ENCODE peak calls at places on chromosomes 6 and 20, in five cellular contexts. Y is right lobe of liver, X is GM12864, Z is mesothelial cell of epicardium, T is GM13976. G is an unnamed sample.

GRCh38 chr20:43530321-43531090 is 23.0 kb downstream of the L3MBTL1 start:
- DNase-seq in Y (no peak), X (no peak), Z (no peak), T (no peak), G (no peak)

GRCh38 chr20:24773751-24774201 is 175.3 kb upstream of the CST7 start:
- DNase-seq in Y (peak; percentile 17), X (no peak), Z (no peak), T (no peak), G (no peak)

GRCh38 chr6:33620584-33621395 is at the start of gene ITPR3:
- DNase-seq in Y (peak; percentile 52), X (no peak), Z (peak; percentile 49), T (peak; percentile 97), G (peak; percentile 46)

GRCh38 chr6:46757206-46757564 is 10.5 kb downstream of the ANKRD66 start:
- DNase-seq in Y (no peak), X (no peak), Z (no peak), T (no peak), G (no peak)

GRCh38 chr6:2450546-2450945 is 205.1 kb upstream of the GMDS start:
- DNase-seq in Y (peak; percentile 62), X (no peak), Z (peak; percentile 49), T (no peak), G (peak; percentile 54)

GRCh38 chr6:127606131-127606562 is 29.2 kb downstream of the C6orf58 start:
- DNase-seq in Y (no peak), X (no peak), Z (peak; percentile 38), T (no peak), G (no peak)

GRCh38 chr20:40803381-40803780 is 114.3 kb upstream of the MAFB start:
- DNase-seq in Y (no peak), X (no peak), Z (no peak), T (no peak), G (no peak)

GRCh38 chr20:33846291-33846916 is 35.3 kb downstream of the CHMP4B start:
- DNase-seq in Y (no peak), X (no peak), Z (no peak), T (no peak), G (peak; percentile 29)

GRCh38 chr6:132209351-132209750 is 191.9 kb downstream of the MOXD1 start:
- DNase-seq in Y (no peak), X (no peak), Z (no peak), T (no peak), G (no peak)

GRCh38 chr6:37547564-37548061 is 47.9 kb upstream of the CCDC167 start:
- DNase-seq in Y (peak; percentile 55), X (no peak), Z (peak; percentile 50), T (no peak), G (no peak)

GRCh38 chr6:165694296-165694695 is 31.3 kb upstream of the PDE10A start:
- DNase-seq in Y (no peak), X (no peak), Z (no peak), T (no peak), G (no peak)

GRCh38 chr6:170369439-170369838 is 62.9 kb downstream of the FAM120B start:
- DNase-seq in Y (no peak), X (no peak), Z (no peak), T (no peak), G (no peak)

GRCh38 chr6:50822078-50822476 is 3.4 kb downstream of the TFAP2B start:
- DNase-seq in Y (no peak), X (no peak), Z (no peak), T (no peak), G (no peak)

GRCh38 chr6:154306696-154307095 is 49.9 kb downstream of the IPCEF1 start:
- DNase-seq in Y (no peak), X (peak; percentile 36), Z (no peak), T (no peak), G (no peak)

GRCh38 chr6:67411036-67411435 is 1224.0 kb upstream of the ADGRB3 start:
- DNase-seq in Y (no peak), X (no peak), Z (no peak), T (no peak), G (no peak)

GRCh38 chr6:71589254-71589653 is 297.1 kb upstream of the RIMS1 start:
- DNase-seq in Y (no peak), X (no peak), Z (no peak), T (no peak), G (no peak)

GRCh38 chr6:28757429-28758045 is 166.2 kb downstream of the TRIM27 start:
- DNase-seq in Y (no peak), X (no peak), Z (no peak), T (no peak), G (no peak)

GRCh38 chr20:57180954-57181353 is 85.5 kb downstream of the BMP7 start:
- DNase-seq in Y (no peak), X (no peak), Z (no peak), T (no peak), G (no peak)

GRCh38 chr20:571754-572331 is 28.3 kb upstream of the CSNK2A1 start:
- DNase-seq in Y (no peak), X (no peak), Z (peak; percentile 44), T (no peak), G (peak; percentile 89)

GRCh38 chr6:156999762-157000161 is 222.6 kb downstream of the ARID1B start:
- DNase-seq in Y (no peak), X (no peak), Z (no peak), T (no peak), G (no peak)

GRCh38 chr20:41692479-41693135 is 74.4 kb upstream of the CHD6 start:
- DNase-seq in Y (peak; percentile 88), X (peak; percentile 66), Z (peak; percentile 74), T (peak; percentile 64), G (peak; percentile 85)

GRCh38 chr20:13229538-13229937 is 8.5 kb downstream of the ISM1 start:
- DNase-seq in Y (no peak), X (no peak), Z (no peak), T (no peak), G (no peak)

GRCh38 chr20:1472556-1473243 is 6.1 kb upstream of the NSFL1C start:
- DNase-seq in Y (no peak), X (no peak), Z (no peak), T (peak; percentile 32), G (no peak)

GRCh38 chr20:44532248-44532980 is 10.5 kb upstream of the SERINC3 start:
- DNase-seq in Y (no peak), X (no peak), Z (no peak), T (no peak), G (peak; percentile 34)

GRCh38 chr20:62623488-62624324 is 18.6 kb upstream of the SLCO4A1 start:
- DNase-seq in Y (peak; percentile 91), X (peak; percentile 70), Z (peak; percentile 84), T (peak; percentile 100), G (peak; percentile 95)

GRCh38 chr6:26312501-26313390 is 52.3 kb upstream of the BTN3A2 start:
- DNase-seq in Y (peak; percentile 80), X (peak; percentile 85), Z (peak; percentile 82), T (no peak), G (peak; percentile 61)

GRCh38 chr6:134722429-134722828 is 227.5 kb downstream of the ALDH8A1 start:
- DNase-seq in Y (no peak), X (no peak), Z (no peak), T (no peak), G (no peak)

GRCh38 chr6:111730835-111731234 is 125.2 kb upstream of the TRAF3IP2 start:
- DNase-seq in Y (peak; percentile 71), X (no peak), Z (no peak), T (no peak), G (peak; percentile 45)

GRCh38 chr20:1440024-1440423 is 26.6 kb downstream of the NSFL1C start:
- DNase-seq in Y (no peak), X (no peak), Z (no peak), T (peak; percentile 30), G (no peak)

GRCh38 chr20:46894971-46895905 is 595 bp downstream of the EYA2 start:
- DNase-seq in Y (peak; percentile 47), X (no peak), Z (peak; percentile 53), T (no peak), G (no peak)

GRCh38 chr6:158058156-158058723 is 76.6 kb downstream of the SYNJ2 start:
- DNase-seq in Y (no peak), X (no peak), Z (no peak), T (no peak), G (peak; percentile 1)

GRCh38 chr6:139839506-139840156 is 465.2 kb upstream of the CITED2 start:
- DNase-seq in Y (peak; percentile 45), X (no peak), Z (no peak), T (no peak), G (no peak)

GRCh38 chr6:64186562-64186961 is 551.0 kb downstream of the PHF3 start:
- DNase-seq in Y (no peak), X (no peak), Z (no peak), T (no peak), G (no peak)
- TF ChIP-seq CTCF in Y (no peak), X (no peak), Z (no peak), T (no peak), G (no peak)

GRCh38 chr20:49132995-49133451 is 55.1 kb downstream of the STAU1 start:
- DNase-seq in Y (no peak), X (peak; percentile 41), Z (no peak), T (peak; percentile 62), G (no peak)
- TF ChIP-seq CTCF in Y (peak; percentile 49), X (peak; percentile 39), Z (peak; percentile 30), T (peak; percentile 15), G (peak; percentile 69)

GRCh38 chr6:119267506-119267905 is 82.1 kb downstream of the MAN1A1 start:
- DNase-seq in Y (no peak), X (no peak), Z (no peak), T (no peak), G (no peak)
- TF ChIP-seq CTCF in Y (no peak), X (no peak), Z (no peak), T (no peak), G (no peak)

GRCh38 chr6:163420315-163420667 is 5.8 kb downstream of the QKI start:
- DNase-seq in Y (no peak), X (no peak), Z (no peak), T (no peak), G (no peak)

GRCh38 chr6:163417595-163417994 is 3.1 kb downstream of the QKI start:
- DNase-seq in Y (no peak), X (no peak), Z (no peak), T (no peak), G (no peak)

GRCh38 chr6:163418273-163419029 is 3.9 kb downstream of the QKI start:
- DNase-seq in Y (no peak), X (no peak), Z (no peak), T (no peak), G (no peak)

GRCh38 chr6:163422574-163422973 is 8.1 kb downstream of the QKI start:
- DNase-seq in Y (no peak), X (no peak), Z (no peak), T (no peak), G (no peak)

DNA sequence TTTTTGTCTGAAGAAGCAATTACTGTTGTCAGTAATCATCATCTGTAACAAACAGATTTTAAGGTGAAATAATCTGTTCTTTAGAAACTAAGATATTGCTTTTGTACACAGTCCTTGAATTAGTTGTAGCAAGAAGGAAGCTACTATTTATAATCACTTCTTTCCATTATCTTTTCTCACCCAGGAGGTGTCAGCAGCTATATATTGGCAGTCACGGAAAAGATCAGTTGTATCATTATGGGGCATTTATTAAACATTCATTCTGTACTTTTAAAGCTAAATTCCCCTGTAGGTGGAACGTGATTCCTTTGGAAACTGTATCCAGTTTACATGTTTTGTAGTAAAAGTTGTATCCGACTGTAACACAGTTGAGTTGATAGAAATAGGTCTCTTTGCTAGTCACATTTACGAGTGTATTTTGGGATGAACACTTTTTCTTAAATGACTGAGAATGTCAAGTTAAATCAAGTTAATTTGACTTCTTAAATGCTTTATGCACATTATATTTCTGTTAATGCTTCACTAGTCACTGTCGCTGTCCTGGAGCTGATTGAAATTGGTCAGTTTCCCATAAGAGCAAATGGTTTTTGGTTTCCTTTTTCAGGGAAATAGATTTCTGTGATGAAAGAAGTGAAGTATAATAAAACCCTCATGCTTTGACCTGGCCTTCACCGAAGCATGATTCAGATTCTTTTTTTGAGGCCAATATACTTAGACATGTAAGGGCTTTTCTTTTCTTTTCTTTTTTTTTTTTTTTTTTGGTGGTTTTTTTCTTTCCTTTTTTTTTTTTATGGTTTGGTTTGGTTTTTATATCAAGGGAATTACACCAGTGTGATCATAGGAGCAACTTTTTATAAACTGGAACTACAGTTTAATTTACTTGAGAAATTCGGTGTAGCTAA is 5.1 kb downstream of the QKI start:
- DNase-seq in Y (no peak), X (no peak), Z (no peak), T (no peak), G (no peak)
- TF ChIP-seq CTCF in Y (no peak), X (no peak), Z (no peak), T (no peak), G (no peak)